ENCODE peak calls at places on chromosomes 13 and 19, in ten cellular contexts. R, C, L, T, O, G, X, J, Z and U are unnamed samples. For H3K27me3, the result is how much of the 10 kb centered on the place peaks cover.

GRCh38 chr19:3682741-3683404 is 17.4 kb downstream of the PIP5K1C start:
- DNase-seq in R (no peak), C (no peak), L (no peak), T (no peak), O (no peak), G (no peak), X (no peak), J (no peak), Z (no peak), U (peak)

GRCh38 chr13:77184455-77184854 is 142.4 kb downstream of the MYCBP2 start:
- DNase-seq in R (no peak), C (no peak), L (no peak), T (no peak), O (no peak), G (no peak), X (no peak), J (peak), Z (no peak), U (no peak)

GRCh38 chr13:80740076-80740475 is 399.1 kb upstream of the SPRY2 start:
- DNase-seq in R (no peak), C (no peak), L (no peak), T (no peak), O (no peak), G (no peak), X (no peak), J (no peak), Z (no peak), U (peak)

GRCh38 chr19:46176116-46176860 is 28.2 kb downstream of the IGFL2 start:
- DNase-seq in R (no peak), C (no peak), L (no peak), T (no peak), O (no peak), G (no peak), X (no peak), J (no peak), Z (no peak), U (no peak)

GRCh38 chr19:29714953-29715694 is at the start of gene C19orf12:
- DNase-seq in R (peak), C (peak), L (no peak), T (peak), O (no peak), G (no peak), X (no peak), J (peak), Z (peak), U (peak)

GRCh38 chr19:8615813-8616596 is 5.5 kb upstream of the ADAMTS10 start:
- DNase-seq in R (no peak), C (peak), L (peak), T (peak), O (no peak), G (no peak), X (peak), J (peak), Z (peak), U (peak)

GRCh38 chr13:84844473-84844872 is 954.7 kb downstream of the SLITRK6 start:
- DNase-seq in R (no peak), C (no peak), L (no peak), T (no peak), O (no peak), G (no peak), X (no peak), J (no peak), Z (no peak), U (peak)

GRCh38 chr19:48053856-48054255 is 10.0 kb upstream of the CABP5 start:
- DNase-seq in R (no peak), C (no peak), L (no peak), T (no peak), O (no peak), G (no peak), X (no peak), J (no peak), Z (no peak), U (no peak)

GRCh38 chr19:35862528-35862927 is 5.8 kb downstream of the KIRREL2 start:
- DNase-seq in R (no peak), C (peak), L (no peak), T (no peak), O (no peak), G (no peak), X (no peak), J (no peak), Z (no peak), U (no peak)
- H3K27me3 ChIP-seq in R (under half), C (under half), L (under half), T (half or more), O (under half), G (under half), X (under half), J (under half), Z (under half), U (under half)

GRCh38 chr19:13076320-13076719 is 26.3 kb downstream of the LYL1 start:
- DNase-seq in R (no peak), C (no peak), L (no peak), T (no peak), O (no peak), G (no peak), X (no peak), J (no peak), Z (no peak), U (no peak)
- H3K27me3 ChIP-seq in R (under half), C (under half), L (under half), T (under half), O (under half), G (under half), X (under half), J (under half), Z (under half), U (under half)

GRCh38 chr19:13019330-13019729 is 24.1 kb downstream of the NFIX start:
- DNase-seq in R (no peak), C (no peak), L (no peak), T (no peak), O (no peak), G (no peak), X (no peak), J (no peak), Z (no peak), U (no peak)

GRCh38 chr19:13022111-13022858 is 27.0 kb downstream of the NFIX start:
- DNase-seq in R (peak), C (no peak), L (no peak), T (no peak), O (no peak), G (no peak), X (no peak), J (no peak), Z (no peak), U (peak)

GRCh38 chr19:13017306-13018036 is 22.2 kb downstream of the NFIX start:
- DNase-seq in R (no peak), C (no peak), L (no peak), T (no peak), O (no peak), G (no peak), X (no peak), J (no peak), Z (no peak), U (no peak)

GRCh38 chr19:13018037-13018914 is 23.0 kb downstream of the NFIX start:
- DNase-seq in R (peak), C (peak), L (no peak), T (peak), O (no peak), G (no peak), X (no peak), J (no peak), Z (peak), U (peak)

GRCh38 chr19:13020002-13020414 is 24.7 kb downstream of the NFIX start:
- DNase-seq in R (no peak), C (no peak), L (no peak), T (no peak), O (no peak), G (no peak), X (no peak), J (no peak), Z (no peak), U (no peak)
- H3K27me3 ChIP-seq in R (under half), C (under half), L (under half), T (under half), O (under half), G (under half), X (under half), J (under half), Z (under half), U (under half)

DNA sequence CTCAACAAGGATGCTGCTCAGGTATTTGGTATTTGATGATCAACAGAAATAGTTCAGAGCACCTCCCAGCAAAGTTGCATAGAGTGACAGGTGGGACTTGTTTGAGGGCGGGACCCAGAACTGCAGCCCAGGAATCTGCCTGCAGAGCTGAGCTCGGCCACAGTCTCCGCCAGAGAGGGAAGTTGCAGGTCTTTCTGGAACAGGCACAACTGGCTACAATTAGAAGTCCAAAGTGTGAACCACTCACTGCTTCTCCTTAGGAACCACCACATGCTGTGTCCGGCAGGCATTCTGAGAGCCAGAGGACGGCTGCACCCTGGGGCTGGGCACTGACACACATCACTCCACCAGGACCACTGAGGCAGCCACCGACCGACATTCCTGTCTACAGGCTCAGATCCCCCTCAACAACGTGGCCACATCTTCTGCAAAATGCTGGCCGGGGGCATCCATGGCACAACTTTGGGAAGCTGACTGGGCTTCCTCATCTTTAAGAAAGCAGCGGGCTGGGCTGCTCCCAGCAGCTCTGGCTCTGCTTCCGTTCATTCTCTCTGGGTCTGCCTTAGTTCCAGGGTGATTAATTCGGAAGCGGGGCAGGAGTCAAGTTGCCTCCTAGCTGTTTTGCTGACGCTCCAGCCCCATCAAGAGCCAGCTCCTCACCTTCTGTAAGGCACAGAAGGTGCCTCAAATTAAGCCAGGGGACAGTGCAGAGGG is 918 bp downstream of the SLC15A1 start:
- DNase-seq in R (no peak), C (no peak), L (no peak), T (peak), O (no peak), G (no peak), X (no peak), J (no peak), Z (no peak), U (peak)
- H3K27me3 ChIP-seq in R (under half), C (under half), L (under half), T (half or more), O (under half), G (under half), X (under half), J (under half), Z (under half), U (under half)

GRCh38 chr19:1073063-1073955 is 6.3 kb downstream of the ARHGAP45 start:
- DNase-seq in R (no peak), C (no peak), L (no peak), T (no peak), O (no peak), G (no peak), X (no peak), J (no peak), Z (peak), U (no peak)

GRCh38 chr19:1076046-1076386 is 9.0 kb downstream of the ARHGAP45 start:
- DNase-seq in R (no peak), C (no peak), L (no peak), T (no peak), O (no peak), G (no peak), X (no peak), J (no peak), Z (no peak), U (no peak)

GRCh38 chr19:1072371-1073015 is 5.5 kb downstream of the ARHGAP45 start:
- DNase-seq in R (no peak), C (no peak), L (no peak), T (no peak), O (no peak), G (no peak), X (no peak), J (no peak), Z (no peak), U (no peak)

GRCh38 chr19:1074512-1075283 is 7.7 kb downstream of the ARHGAP45 start:
- DNase-seq in R (peak), C (peak), L (peak), T (peak), O (no peak), G (no peak), X (peak), J (peak), Z (peak), U (no peak)

GRCh38 chr19:1073956-1074511 is 7.1 kb downstream of the ARHGAP45 start:
- DNase-seq in R (no peak), C (no peak), L (no peak), T (no peak), O (no peak), G (no peak), X (no peak), J (no peak), Z (peak), U (no peak)
- H3K27me3 ChIP-seq in R (under half), C (under half), L (under half), T (under half), O (under half), G (under half), X (under half), J (under half), Z (under half), U (under half)

DNA sequence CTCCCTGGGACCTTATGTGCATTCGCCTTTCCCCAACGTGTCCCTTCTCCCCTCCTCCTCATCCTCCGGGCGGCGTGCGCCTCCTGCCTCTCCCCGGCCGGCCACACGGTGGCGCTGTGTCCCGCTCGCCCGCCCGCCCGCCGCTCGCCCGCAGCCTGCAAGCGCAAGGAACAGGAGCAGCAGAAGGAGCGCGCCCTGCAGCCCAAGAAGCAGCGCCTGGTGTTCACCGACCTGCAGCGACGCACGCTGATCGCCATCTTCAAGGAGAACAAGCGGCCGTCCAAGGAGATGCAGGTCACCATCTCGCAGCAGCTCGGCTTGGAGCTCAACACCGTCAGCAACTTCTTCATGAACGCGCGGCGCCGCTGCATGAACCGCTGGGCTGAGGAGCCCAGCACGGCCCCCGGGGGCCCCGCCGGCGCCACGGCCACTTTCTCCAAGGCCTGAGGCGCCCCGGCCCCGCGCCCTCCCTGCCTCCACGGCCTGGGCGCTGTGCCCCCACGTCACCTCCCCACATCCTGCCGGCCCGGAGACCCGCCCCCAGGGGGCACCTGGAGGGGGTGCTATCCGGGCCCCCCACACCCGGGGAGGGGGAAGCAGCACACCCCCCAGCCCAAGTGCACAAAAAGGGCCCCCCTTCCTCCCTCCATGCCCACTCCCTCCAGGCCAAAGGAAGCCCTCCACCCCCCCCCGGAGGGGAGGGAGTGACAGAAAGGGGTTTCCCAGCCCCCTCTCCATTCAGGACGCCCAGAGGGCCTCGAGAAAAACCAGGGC is 21.9 kb downstream of the ONECUT3 start:
- DNase-seq in R (no peak), C (peak), L (no peak), T (no peak), O (no peak), G (no peak), X (no peak), J (no peak), Z (peak), U (no peak)
- H3K27me3 ChIP-seq in R (half or more), C (under half), L (half or more), T (half or more), O (under half), G (under half), X (under half), J (under half), Z (half or more), U (under half)